ENCODE peak calls at places on chromosome 15, in six cellular contexts. Q, W, G, H, Z and I are unnamed samples.
A peak's percentile ranks its signal among the peaks of the same experiment; 100 is the strongest.

GRCh38 chr15:88284441-88285106 is 28.0 kb upstream of the NTRK3 start:
- DNase-seq in Q (peak; percentile 13), W (no peak), G (no peak), H (no peak), Z (no peak), I (no peak)

GRCh38 chr15:90563460-90563859 is 33.7 kb downstream of the CRTC3 start:
- DNase-seq in Q (no peak), W (no peak), G (no peak), H (no peak), Z (no peak), I (no peak)

GRCh38 chr15:89333011-89333860 is 1.4 kb downstream of the POLG start:
- DNase-seq in Q (no peak), W (no peak), G (no peak), H (no peak), Z (no peak), I (no peak)

GRCh38 chr15:98789020-98789419 is 140.7 kb downstream of the IGF1R start:
- DNase-seq in Q (no peak), W (no peak), G (no peak), H (no peak), Z (no peak), I (no peak)

GRCh38 chr15:29103825-29104565 is 165.6 kb downstream of the NSMCE3 start:
- DNase-seq in Q (peak; percentile 91), W (peak; percentile 83), G (peak; percentile 68), H (peak; percentile 83), Z (peak; percentile 66), I (peak; percentile 68)

GRCh38 chr15:90174140-90174891 is 26.8 kb upstream of the SEMA4B start:
- DNase-seq in Q (no peak), W (no peak), G (no peak), H (peak; percentile 74), Z (no peak), I (no peak)

GRCh38 chr15:88465633-88466219 is 1.5 kb downstream of the MRPL46 start:
- DNase-seq in Q (peak; percentile 36), W (no peak), G (peak; percentile 55), H (peak; percentile 54), Z (no peak), I (peak; percentile 82)

GRCh38 chr15:52789601-52790165 is 453 bp downstream of the ONECUT1 start:
- DNase-seq in Q (peak; percentile 42), W (peak; percentile 33), G (peak; percentile 10), H (peak; percentile 37), Z (no peak), I (no peak)

GRCh38 chr15:59668571-59668970 is 11.3 kb upstream of the GTF2A2 start:
- DNase-seq in Q (no peak), W (no peak), G (no peak), H (no peak), Z (no peak), I (no peak)

GRCh38 chr15:68391084-68391483 is 40.9 kb downstream of the ITGA11 start:
- DNase-seq in Q (no peak), W (no peak), G (no peak), H (no peak), Z (no peak), I (no peak)

GRCh38 chr15:51229907-51230328 is 108.5 kb downstream of the CYP19A1 start:
- DNase-seq in Q (peak; percentile 80), W (peak; percentile 17), G (peak; percentile 27), H (peak; percentile 52), Z (no peak), I (peak; percentile 17)

GRCh38 chr15:22968356-22968755 is 11.8 kb downstream of the CYFIP1 start:
- DNase-seq in Q (no peak), W (no peak), G (peak; percentile 97), H (peak; percentile 96), Z (no peak), I (no peak)

GRCh38 chr15:36591534-36592411 is 12.3 kb downstream of the CDIN1 start:
- DNase-seq in Q (no peak), W (no peak), G (no peak), H (no peak), Z (no peak), I (no peak)

GRCh38 chr15:33084661-33085060 is 109.9 kb downstream of the FMN1 start:
- DNase-seq in Q (no peak), W (no peak), G (no peak), H (no peak), Z (no peak), I (peak; percentile 61)

GRCh38 chr15:55108858-55109518 is 87.8 kb downstream of the RSL24D1 start:
- DNase-seq in Q (peak; percentile 72), W (peak; percentile 67), G (peak; percentile 17), H (peak; percentile 17), Z (peak; percentile 39), I (peak; percentile 48)

GRCh38 chr15:50636146-50636545 is 50.5 kb downstream of the TRPM7 start:
- DNase-seq in Q (no peak), W (no peak), G (no peak), H (no peak), Z (no peak), I (peak; percentile 94)

GRCh38 chr15:28881600-28881999 is 4.2 kb upstream of the APBA2 start:
- DNase-seq in Q (no peak), W (no peak), G (no peak), H (peak; percentile 7), Z (no peak), I (no peak)

GRCh38 chr15:69305204-69305931 is 6.7 kb downstream of the PAQR5 start:
- DNase-seq in Q (peak; percentile 65), W (no peak), G (peak; percentile 96), H (peak; percentile 95), Z (peak; percentile 21), I (peak; percentile 15)

GRCh38 chr15:80183291-80183690 is 30.5 kb downstream of the FAH start:
- DNase-seq in Q (no peak), W (no peak), G (no peak), H (no peak), Z (no peak), I (no peak)

GRCh38 chr15:89226359-89227221 is 5.2 kb upstream of the RLBP1 start:
- DNase-seq in Q (no peak), W (no peak), G (no peak), H (no peak), Z (no peak), I (no peak)

GRCh38 chr15:72873379-72874233 is 90.0 kb upstream of the ADPGK start:
- DNase-seq in Q (no peak), W (no peak), G (no peak), H (no peak), Z (no peak), I (peak; percentile 27)

GRCh38 chr15:62306851-62307504 is 141.9 kb upstream of the C2CD4B start:
- DNase-seq in Q (peak; percentile 95), W (peak; percentile 65), G (peak; percentile 67), H (peak; percentile 79), Z (no peak), I (peak; percentile 84)

GRCh38 chr15:81950841-81951414 is 94.9 kb downstream of the MEX3B start:
- DNase-seq in Q (peak; percentile 85), W (no peak), G (peak; percentile 75), H (peak; percentile 22), Z (no peak), I (no peak)

GRCh38 chr15:61890106-61890505 is 170.1 kb downstream of the VPS13C start:
- DNase-seq in Q (no peak), W (no peak), G (no peak), H (no peak), Z (no peak), I (no peak)

GRCh38 chr15:99426431-99427105 is 139.2 kb upstream of the MEF2A start:
- DNase-seq in Q (no peak), W (no peak), G (no peak), H (no peak), Z (no peak), I (peak; percentile 77)

GRCh38 chr15:31090741-31091140 is 10.8 kb downstream of the TRPM1 start:
- DNase-seq in Q (no peak), W (no peak), G (no peak), H (no peak), Z (no peak), I (no peak)

GRCh38 chr15:48493084-48493762 is 152.3 kb downstream of the FBN1 start:
- DNase-seq in Q (no peak), W (no peak), G (peak; percentile 95), H (peak; percentile 82), Z (no peak), I (peak; percentile 27)

GRCh38 chr15:91853968-91854943 is 748 bp downstream of the SLCO3A1 start:
- DNase-seq in Q (peak; percentile 57), W (peak; percentile 43), G (no peak), H (no peak), Z (no peak), I (no peak)

GRCh38 chr15:52112203-52112750 is 298 bp downstream of the BCL2L10 start:
- DNase-seq in Q (no peak), W (no peak), G (no peak), H (no peak), Z (no peak), I (no peak)

GRCh38 chr15:55116636-55117035 is 80.1 kb downstream of the RSL24D1 start:
- DNase-seq in Q (no peak), W (no peak), G (no peak), H (no peak), Z (no peak), I (no peak)

GRCh38 chr15:80576519-80577090 is 118.5 kb upstream of the ABHD17C start:
- DNase-seq in Q (no peak), W (no peak), G (no peak), H (no peak), Z (no peak), I (no peak)

DNA sequence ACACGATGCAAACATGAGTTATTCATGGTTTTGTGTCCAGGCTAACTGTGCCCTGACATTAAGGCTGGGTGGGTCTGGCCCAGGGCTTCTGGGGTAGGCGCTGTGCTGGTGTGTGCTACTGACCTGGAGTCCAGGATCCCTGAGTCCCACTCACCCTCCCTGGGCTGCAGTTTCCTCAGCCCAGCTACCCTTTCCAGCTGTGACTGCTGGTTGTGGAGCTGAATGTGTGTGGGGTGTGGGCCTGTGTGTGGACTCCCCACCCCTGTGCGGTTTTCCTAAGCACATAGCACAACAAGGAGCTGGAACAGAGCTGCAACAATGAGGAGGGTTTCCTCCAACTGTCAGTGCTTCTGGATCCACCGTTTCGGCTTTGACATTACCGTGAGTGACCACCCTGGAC is 38.0 kb downstream of the SMAD3 start:
- DNase-seq in Q (no peak), W (no peak), G (no peak), H (no peak), Z (no peak), I (no peak)
- H3K4me2 ChIP-seq in Q (no peak overlapping the region), W (no peak overlapping the region), G (no peak overlapping the region), H (no peak overlapping the region), Z (no peak overlapping the region), I (no peak overlapping the region)

GRCh38 chr15:92949604-92950249 is 49.6 kb downstream of the CHD2 start:
- DNase-seq in Q (peak; percentile 22), W (no peak), G (no peak), H (no peak), Z (no peak), I (no peak)
- H3K4me3 ChIP-seq in Q (no peak overlapping the region), W (no peak overlapping the region), G (no peak overlapping the region), H (peak overlapping the region; percentile 40), Z (no peak overlapping the region), I (no peak overlapping the region)

DNA sequence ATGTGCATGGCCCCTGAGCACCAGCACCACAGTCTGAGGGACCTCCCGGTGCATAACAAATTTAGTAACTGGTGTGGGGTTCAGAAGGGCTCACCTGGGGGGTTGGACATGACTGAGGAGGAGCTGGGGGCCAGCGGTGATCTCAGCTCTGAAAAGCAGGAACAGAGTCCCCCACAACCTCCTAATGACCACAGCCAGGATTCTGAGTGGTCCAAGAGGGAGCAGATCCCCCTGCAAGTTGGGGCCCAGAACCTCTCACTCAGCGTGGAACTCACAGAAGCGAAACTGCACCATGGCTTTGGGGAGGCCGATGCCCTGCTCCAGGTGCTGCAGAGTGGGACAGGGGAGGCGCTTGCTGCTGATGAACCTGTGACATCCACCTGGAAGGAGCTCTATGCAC is 43.0 kb downstream of the CDAN1 start:
- DNase-seq in Q (no peak), W (no peak), G (no peak), H (no peak), Z (no peak), I (no peak)
- H2BK120ac ChIP-seq in Q (no peak overlapping the region), W (no peak overlapping the region), G (no peak overlapping the region), H (no peak overlapping the region), Z (no peak overlapping the region), I (no peak overlapping the region)

GRCh38 chr15:63354771-63355650 is 26.6 kb downstream of the CA12 start:
- DNase-seq in Q (no peak), W (no peak), G (no peak), H (no peak), Z (no peak), I (no peak)
- H3K4me2 ChIP-seq in Q (no peak overlapping the region), W (no peak overlapping the region), G (no peak overlapping the region), H (no peak overlapping the region), Z (no peak overlapping the region), I (no peak overlapping the region)